ENCODE peak calls at places on chromosomes 13 and 19, in four cellular contexts. K is lower leg skin, X is aorta, O is GM10248. N is an unnamed sample.

GRCh38 chr19:18310966-18311365 is 11.9 kb downstream of the LSM4 start:
- DNase-seq in K (no peak), X (no peak), O (no peak), N (no peak)

GRCh38 chr13:33970746-33971145 is 152.8 kb downstream of the RFC3 start:
- DNase-seq in K (no peak), X (no peak), O (no peak), N (no peak)

GRCh38 chr19:35555301-35556005 is 8.0 kb downstream of the ATP4A start:
- DNase-seq in K (no peak), X (no peak), O (no peak), N (no peak)

GRCh38 chr13:102878491-102878890 is 32.7 kb downstream of the ERCC5 start:
- DNase-seq in K (no peak), X (no peak), O (no peak), N (no peak)

GRCh38 chr13:31072041-31072440 is 89.7 kb downstream of the HSPH1 start:
- DNase-seq in K (no peak), X (no peak), O (no peak), N (no peak)

GRCh38 chr19:748274-748598 is 2.7 kb upstream of the MISP start:
- DNase-seq in K (no peak), X (no peak), O (no peak), N (no peak)

GRCh38 chr13:44396963-44397580 is 23.4 kb downstream of the SERP2 start:
- DNase-seq in K (no peak), X (peak), O (no peak), N (no peak)

GRCh38 chr19:47471733-47472457 is at the start of gene SLC8A2:
- DNase-seq in K (no peak), X (peak), O (peak), N (no peak)

GRCh38 chr13:96850538-96850937 is 143.7 kb downstream of the OXGR1 start:
- DNase-seq in K (no peak), X (no peak), O (no peak), N (no peak)

GRCh38 chr19:45762870-45763631 is 6.0 kb downstream of the SIX5 start:
- DNase-seq in K (no peak), X (no peak), O (no peak), N (no peak)

GRCh38 chr19:48398329-48399235 is 5.1 kb downstream of the GRIN2D start:
- DNase-seq in K (peak), X (peak), O (peak), N (peak)

GRCh38 chr13:40350283-40350992 is 316.0 kb downstream of the FOXO1 start:
- DNase-seq in K (no peak), X (no peak), O (no peak), N (no peak)

GRCh38 chr13:98478134-98479129 is 98.5 kb downstream of the STK24 start:
- DNase-seq in K (no peak), X (no peak), O (peak), N (peak)

GRCh38 chr13:48233886-48234488 is 981 bp downstream of the ITM2B start:
- DNase-seq in K (no peak), X (no peak), O (no peak), N (no peak)

GRCh38 chr13:87923713-87924112 is 252.5 kb downstream of the SLITRK5 start:
- DNase-seq in K (no peak), X (no peak), O (no peak), N (no peak)

GRCh38 chr13:110382229-110382628 is 75.1 kb downstream of the COL4A2 start:
- DNase-seq in K (no peak), X (no peak), O (no peak), N (no peak)

GRCh38 chr19:10517361-10517759 is at the start of gene S1PR5:
- DNase-seq in K (no peak), X (no peak), O (no peak), N (no peak)

GRCh38 chr13:50323440-50324070 is 308.3 kb downstream of the KCNRG start:
- DNase-seq in K (no peak), X (no peak), O (no peak), N (no peak)

GRCh38 chr19:41386442-41386841 is 10.1 kb downstream of the TMEM91 start:
- DNase-seq in K (no peak), X (no peak), O (no peak), N (no peak)

GRCh38 chr19:46118136-46118535 is 6.4 kb downstream of the IGFL3 start:
- DNase-seq in K (no peak), X (no peak), O (no peak), N (no peak)

N was measured in sciatic nerve.